ENCODE peak calls at places on chromosomes 5 and 9, in ten cellular contexts. M is ecto neural progenitor cell; B is coronary artery; Y is stimulated activated CD4-positive, alpha-beta T cell treated with anti-CD3 and anti-CD28 coated beads, Interleukin-4, amount 100 ng/mL, for 48 hours; L is dorsolateral prefrontal cortex; P is Peyer's patch; D is mesendoderm; Q is astrocyte; H is A549; I is stimulated activated CD8-positive, alpha-beta memory T cell treated with anti-CD3 and anti-CD28 coated beads, Interleukin-4, amount 100 ng/mL, for 1 hour. N is an unnamed sample.

GRCh38 chr5:168734657-168735344 is 155.6 kb upstream of the PANK3 start:
- DNase-seq in M (peak), B (peak), Y (no peak), L (no peak), P (no peak), D (no peak), Q (peak), H (no peak), I (no peak), N (no peak)

GRCh38 chr5:87594566-87594965 is 181.8 kb upstream of the CCNH start:
- DNase-seq in M (no peak), B (no peak), Y (no peak), L (no peak), P (no peak), D (no peak), Q (no peak), H (no peak), I (no peak), N (no peak)

GRCh38 chr5:18375637-18376036 is 741.4 kb downstream of the TAF11L14 start:
- DNase-seq in M (no peak), B (no peak), Y (no peak), L (no peak), P (no peak), D (no peak), Q (no peak), H (no peak), I (no peak), N (no peak)

GRCh38 chr5:179240561-179240960 is 104.7 kb downstream of the ADAMTS2 start:
- DNase-seq in M (no peak), B (no peak), Y (no peak), L (no peak), P (no peak), D (no peak), Q (no peak), H (no peak), I (no peak), N (no peak)

GRCh38 chr5:69288668-69289067 is 43.9 kb downstream of the CCDC125 start:
- DNase-seq in M (no peak), B (no peak), Y (no peak), L (no peak), P (no peak), D (no peak), Q (no peak), H (no peak), I (no peak), N (no peak)

GRCh38 chr5:369151-369939 is 47.8 kb downstream of the AHRR start:
- DNase-seq in M (peak), B (peak), Y (no peak), L (peak), P (peak), D (no peak), Q (peak), H (no peak), I (no peak), N (no peak)

GRCh38 chr9:121576281-121577075 is 75.0 kb upstream of the DAB2IP start:
- DNase-seq in M (peak), B (no peak), Y (no peak), L (no peak), P (no peak), D (peak), Q (no peak), H (no peak), I (no peak), N (no peak)

GRCh38 chr9:34098307-34098706 is 28.2 kb downstream of the DCAF12 start:
- DNase-seq in M (no peak), B (no peak), Y (no peak), L (no peak), P (no peak), D (no peak), Q (no peak), H (no peak), I (no peak), N (no peak)

GRCh38 chr9:92762781-92763708 is 1.6 kb downstream of the BICD2 start:
- DNase-seq in M (no peak), B (no peak), Y (no peak), L (no peak), P (no peak), D (no peak), Q (no peak), H (no peak), I (no peak), N (no peak)

N was measured in HT1080.